ENCODE peak calls at places on chromosomes 13 and 19, in six cellular contexts. C, D, L, U, K and P are unnamed samples. For H3F3A and H3K27me3, the result is how much of the 10 kb centered on the place peaks cover.

GRCh38 chr13:80755925-80756324 is 415.0 kb upstream of the SPRY2 start:
- DNase-seq in D (no peak), K (no peak), C (no peak), U (no peak), L (no peak), P (no peak)

GRCh38 chr19:29526730-29527499 is 1.1 kb downstream of the VSTM2B start:
- DNase-seq in K (no peak), U (peak), C (no peak), L (no peak), D (peak), P (peak)

GRCh38 chr19:16830679-16831078 is 1.5 kb downstream of the SIN3B start:
- DNase-seq in U (no peak), C (no peak), L (no peak), K (no peak), D (peak), P (no peak)

GRCh38 chr19:33577947-33578346 is 43.8 kb upstream of the CHST8 start:
- DNase-seq in U (no peak), K (no peak), D (no peak), L (no peak), C (no peak), P (no peak)

GRCh38 chr13:74306496-74306895 is 172.3 kb upstream of the KLF12 start:
- DNase-seq in U (peak), D (peak), K (peak), C (no peak), L (peak), P (no peak)

GRCh38 chr13:91328726-91329125 is 18.8 kb upstream of the MIR17HG start:
- DNase-seq in U (no peak), L (no peak), K (no peak), C (no peak), D (no peak), P (no peak)

GRCh38 chr19:16198363-16198636 is 589 bp downstream of the AP1M1 start:
- DNase-seq in K (no peak), L (no peak), D (peak), U (no peak), C (no peak), P (no peak)

GRCh38 chr13:97372929-97373328 is 61.0 kb upstream of the RAP2A start:
- DNase-seq in D (no peak), K (no peak), L (no peak), U (no peak), C (no peak), P (no peak)

GRCh38 chr13:34587586-34587985 is 354.5 kb upstream of the NBEA start:
- DNase-seq in C (no peak), U (no peak), D (no peak), L (no peak), K (no peak), P (no peak)

GRCh38 chr13:23141964-23142363 is 38.8 kb upstream of the SGCG start:
- DNase-seq in U (no peak), D (no peak), C (no peak), K (no peak), L (no peak), P (no peak)
- TF ChIP-seq EZH2 in U (no peak), D (no peak), C (no peak), K (no peak), L (no peak), P (no peak)

GRCh38 chr19:3981736-3982681 is 3.3 kb downstream of the EEF2 start:
- DNase-seq in C (no peak), D (peak), L (no peak), K (no peak), U (no peak), P (no peak)

GRCh38 chr19:3984584-3984907 is 717 bp downstream of the EEF2 start:
- DNase-seq in K (peak), C (no peak), L (no peak), D (no peak), U (no peak), P (no peak)

GRCh38 chr19:3982701-3983541 is 2.3 kb downstream of the EEF2 start:
- DNase-seq in L (peak), K (no peak), C (no peak), U (no peak), D (peak), P (no peak)

GRCh38 chr19:3983936-3984583 is 1.2 kb downstream of the EEF2 start:
- DNase-seq in L (peak), K (peak), C (no peak), D (peak), U (no peak), P (no peak)

DNA sequence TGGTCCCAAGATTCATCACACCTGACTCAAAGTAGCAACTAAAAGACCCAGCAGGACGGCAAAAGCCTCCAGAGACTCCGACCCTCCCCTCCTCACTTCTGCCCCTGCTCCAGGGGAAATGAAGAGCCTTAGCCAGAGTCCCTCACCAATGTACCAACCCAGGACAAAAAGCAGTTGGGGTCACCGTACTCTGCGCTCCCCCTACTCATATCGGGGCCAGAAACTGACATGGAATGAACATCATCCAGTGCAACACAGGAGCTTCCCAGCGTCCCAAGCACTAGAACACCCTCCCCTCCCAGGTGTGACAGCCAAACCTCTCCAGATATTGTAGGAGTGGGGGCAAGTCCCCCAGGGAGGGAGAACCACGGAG is 1.7 kb downstream of the EEF2 start:
- DNase-seq in D (no peak), K (no peak), U (no peak), C (no peak), L (no peak), P (no peak)
- H3F3A ChIP-seq in D (under half), K (half or more), U (half or more), C (half or more), L (under half), P (half or more)

GRCh38 chr19:18796239-18796638 is 5.1 kb upstream of the COMP start:
- DNase-seq in L (peak), C (no peak), D (peak), U (no peak), K (no peak), P (no peak)
- H3K27me3 ChIP-seq in L (under half), C (under half), D (under half), U (half or more), K (half or more), P (half or more)

GRCh38 chr19:10292789-10293636 is 3.3 kb downstream of the ICAM5 start:
- DNase-seq in U (peak), D (peak), C (no peak), L (peak), K (no peak), P (peak)
- TF ChIP-seq EZH2 in U (peak), D (no peak), C (no peak), L (no peak), K (no peak), P (peak)

GRCh38 chr19:42125536-42125935 is 6.7 kb downstream of the POU2F2 start:
- DNase-seq in D (no peak), L (no peak), U (peak), C (no peak), K (no peak), P (no peak)
- H3F3A ChIP-seq in D (under half), L (under half), U (under half), C (under half), K (under half), P (under half)

GRCh38 chr19:1455336-1456120 is 5.6 kb downstream of the APC2 start:
- DNase-seq in C (peak), D (peak), K (peak), L (peak), U (peak), P (peak)

GRCh38 chr19:1451916-1452801 is 2.2 kb downstream of the APC2 start:
- DNase-seq in D (no peak), C (no peak), K (no peak), U (peak), L (no peak), P (peak)

GRCh38 chr19:1452802-1453524 is 3.0 kb downstream of the APC2 start:
- DNase-seq in C (no peak), D (no peak), L (no peak), U (peak), K (no peak), P (no peak)

GRCh38 chr19:1455002-1455335 is 5.0 kb downstream of the APC2 start:
- DNase-seq in K (peak), D (no peak), U (no peak), C (peak), L (peak), P (no peak)

DNA sequence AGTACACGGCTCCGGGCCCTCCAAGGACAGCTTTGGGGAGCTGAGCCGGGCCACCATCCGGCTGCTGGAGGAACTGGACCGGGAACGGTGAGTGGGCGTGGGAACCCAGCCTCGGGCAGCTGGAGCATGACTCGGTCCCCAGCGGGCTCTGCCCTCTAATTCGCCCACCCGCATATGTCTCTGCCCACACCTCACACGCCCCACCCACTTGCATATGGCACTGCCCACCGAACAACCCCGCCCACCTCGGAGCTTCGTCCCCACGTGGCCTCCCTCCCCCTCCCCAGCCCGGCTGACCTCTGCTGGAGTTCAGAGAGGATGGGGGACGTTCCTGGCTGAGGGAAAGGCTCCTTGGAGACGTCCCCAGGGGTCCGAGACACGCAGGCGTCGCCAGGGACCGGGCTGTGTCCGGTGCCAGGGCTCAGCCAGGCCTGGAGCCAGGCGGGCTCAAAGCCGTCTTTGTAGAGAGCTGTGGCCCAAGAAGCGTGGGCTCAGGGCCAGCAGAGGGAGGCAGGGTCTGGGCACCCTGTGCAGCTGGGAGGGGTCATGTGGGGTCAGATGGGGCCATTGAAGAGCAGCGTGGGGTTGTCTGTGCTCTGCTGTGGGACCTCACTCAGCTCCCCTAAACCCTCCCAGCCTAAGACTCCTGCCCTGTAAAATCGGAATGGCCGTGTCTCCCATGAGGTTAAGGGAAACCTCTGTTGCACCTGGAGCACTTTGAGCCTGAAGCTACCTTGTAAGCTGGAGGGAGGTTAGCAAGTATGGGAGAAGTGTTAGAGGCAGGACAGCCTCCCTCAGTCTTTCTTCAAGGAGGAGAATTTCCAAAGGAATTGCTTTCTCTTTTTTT is 3.8 kb downstream of the APC2 start:
- DNase-seq in C (no peak), L (peak), D (peak), K (no peak), U (peak), P (peak)
- H3K27me3 ChIP-seq in C (under half), L (under half), D (under half), K (half or more), U (under half), P (half or more)